ENCODE peak calls at places on chromosomes 5 and 9, in four cellular contexts. X, B, D and Y are unnamed samples.

GRCh38 chr5:85927632-85928031 is 690.1 kb upstream of the COX7C start:
- DNase-seq in X (no peak), B (no peak), D (no peak), Y (no peak)

GRCh38 chr5:50807661-50808060 is 141.2 kb downstream of the PARP8 start:
- DNase-seq in X (peak), B (no peak), D (peak), Y (no peak)

GRCh38 chr9:69535911-69536310 is 136.3 kb downstream of the APBA1 start:
- DNase-seq in X (no peak), B (no peak), D (no peak), Y (no peak)

GRCh38 chr9:125990793-125991220 is 243.6 kb downstream of the PBX3 start:
- DNase-seq in X (no peak), B (peak), D (no peak), Y (no peak)

GRCh38 chr9:79215819-79216218 is 355.9 kb upstream of the TLE4 start:
- DNase-seq in X (no peak), B (no peak), D (peak), Y (no peak)

GRCh38 chr5:149765932-149766331 is 35.8 kb downstream of the PPARGC1B start:
- DNase-seq in X (no peak), B (no peak), D (no peak), Y (no peak)

GRCh38 chr9:136268776-136269175 is 23.2 kb upstream of the QSOX2 start:
- DNase-seq in X (no peak), B (no peak), D (no peak), Y (no peak)

GRCh38 chr5:179969110-179969509 is 61.4 kb upstream of the TBC1D9B start:
- DNase-seq in X (no peak), B (no peak), D (no peak), Y (no peak)

GRCh38 chr9:80440724-80441123 is 869.0 kb downstream of the TLE4 start:
- DNase-seq in X (no peak), B (no peak), D (no peak), Y (no peak)

GRCh38 chr9:126773004-126773607 is 31.7 kb upstream of the ZBTB43 start:
- DNase-seq in X (no peak), B (no peak), D (peak), Y (no peak)

GRCh38 chr5:17169507-17169906 is 47.9 kb upstream of the BASP1 start:
- DNase-seq in X (no peak), B (no peak), D (peak), Y (no peak)

GRCh38 chr5:133404724-133405123 is 207.6 kb downstream of the FSTL4 start:
- DNase-seq in X (no peak), B (no peak), D (peak), Y (no peak)
- TF ChIP-seq CTCF in X (peak), B (no peak), D (no peak), Y (no peak)

DNA sequence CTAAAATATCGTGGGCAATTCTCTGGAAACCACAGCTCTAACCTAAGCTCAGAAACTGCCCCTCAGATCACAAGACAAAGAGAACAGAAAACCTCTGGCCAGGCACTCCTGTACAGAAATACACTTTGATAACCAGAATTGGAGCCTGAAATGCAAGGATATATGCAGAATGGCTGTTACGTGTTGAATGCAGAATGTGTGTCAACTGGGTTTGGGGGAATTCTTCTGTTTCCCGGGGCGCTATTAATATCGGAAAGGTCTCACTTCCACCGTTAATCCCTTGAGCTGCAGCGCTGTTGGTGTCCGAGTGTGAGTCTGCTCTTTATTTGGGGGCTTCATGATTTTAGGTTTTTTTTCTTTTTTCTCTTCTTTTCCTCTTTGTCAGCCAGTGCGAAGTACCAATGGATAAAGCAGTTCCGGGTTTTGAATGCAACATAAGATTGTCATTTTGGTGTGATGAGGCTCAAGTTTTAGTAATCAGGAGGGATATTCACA is 1.2 kb downstream of the PIK3R1 start:
- DNase-seq in X (no peak), B (no peak), D (no peak), Y (no peak)
- TF ChIP-seq CTCF in X (no peak), B (no peak), D (peak), Y (no peak)

GRCh38 chr5:4295663-4296339 is 700.2 kb downstream of the IRX1 start:
- DNase-seq in X (no peak), B (no peak), D (no peak), Y (peak)
- TF ChIP-seq CTCF in X (no peak), B (peak), D (no peak), Y (peak)

DNA sequence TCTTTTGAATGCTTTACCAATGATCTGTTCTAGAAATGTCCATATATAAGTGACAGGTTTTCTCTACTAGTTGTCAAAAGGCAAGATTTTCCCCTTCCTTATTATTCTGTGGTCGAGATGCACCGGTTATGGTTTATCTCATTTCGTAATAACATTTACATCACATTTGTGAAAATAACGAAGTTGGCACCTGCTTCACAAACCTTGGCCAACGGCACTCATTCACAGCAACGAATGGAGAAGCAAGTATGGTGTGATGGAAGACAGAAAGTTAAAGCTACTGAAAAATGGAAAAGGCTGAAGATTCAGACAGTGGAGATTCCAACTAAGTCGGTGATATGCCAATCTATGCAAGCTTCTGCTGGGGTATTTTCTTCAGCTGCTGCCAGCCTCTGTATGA is 235.8 kb downstream of the KCTD16 start:
- DNase-seq in X (no peak), B (no peak), D (no peak), Y (no peak)
- TF ChIP-seq CTCF in X (no peak), B (no peak), D (no peak), Y (no peak)

GRCh38 chr9:134325813-134326753 is at the start of gene RXRA:
- DNase-seq in X (no peak), B (peak), D (peak), Y (peak)
- TF ChIP-seq CTCF in X (no peak), B (no peak), D (no peak), Y (peak)

GRCh38 chr9:134661791-134662142 is 20.2 kb downstream of the COL5A1 start:
- DNase-seq in X (no peak), B (no peak), D (no peak), Y (no peak)

GRCh38 chr9:134662143-134662876 is 20.7 kb downstream of the COL5A1 start:
- DNase-seq in X (no peak), B (peak), D (peak), Y (no peak)

GRCh38 chr9:134664446-134664845 is 22.8 kb downstream of the COL5A1 start:
- DNase-seq in X (no peak), B (no peak), D (no peak), Y (no peak)

GRCh38 chr9:134663084-134663483 is 21.5 kb downstream of the COL5A1 start:
- DNase-seq in X (no peak), B (no peak), D (no peak), Y (no peak)

DNA sequence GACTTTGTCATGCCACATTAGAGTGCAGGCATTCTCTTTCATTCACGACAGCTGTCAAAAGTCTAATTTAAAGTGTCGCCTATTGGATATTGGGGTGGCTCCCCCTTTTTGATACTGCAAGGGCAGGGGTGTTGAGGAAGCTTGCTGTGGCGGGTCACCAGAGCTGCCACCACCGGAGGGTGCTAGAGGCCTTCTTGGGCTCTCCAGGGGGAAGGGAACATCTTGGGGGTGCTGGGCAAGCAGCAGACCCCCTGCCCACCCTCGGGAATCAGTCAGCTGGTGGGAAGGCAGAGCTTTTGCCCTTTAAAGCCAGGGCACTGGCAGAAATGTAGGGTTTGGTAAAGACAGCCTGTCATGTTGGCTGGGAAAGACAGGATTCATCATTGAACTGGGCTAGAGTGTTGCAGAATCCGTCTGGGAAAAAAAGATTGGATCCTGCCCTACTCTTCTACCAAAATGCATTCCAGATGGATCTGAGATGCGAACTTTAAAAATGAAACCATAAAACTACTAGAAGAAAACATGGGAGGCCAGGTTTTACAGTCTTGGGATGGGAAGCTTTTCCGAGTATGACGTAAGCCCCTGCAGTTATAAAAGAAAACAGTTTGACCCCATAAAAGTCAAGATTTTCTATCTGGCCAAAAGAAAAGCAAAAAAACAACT is 22.3 kb downstream of the COL5A1 start:
- DNase-seq in X (no peak), B (no peak), D (no peak), Y (no peak)
- TF ChIP-seq CTCF in X (no peak), B (no peak), D (peak), Y (no peak)

DNA sequence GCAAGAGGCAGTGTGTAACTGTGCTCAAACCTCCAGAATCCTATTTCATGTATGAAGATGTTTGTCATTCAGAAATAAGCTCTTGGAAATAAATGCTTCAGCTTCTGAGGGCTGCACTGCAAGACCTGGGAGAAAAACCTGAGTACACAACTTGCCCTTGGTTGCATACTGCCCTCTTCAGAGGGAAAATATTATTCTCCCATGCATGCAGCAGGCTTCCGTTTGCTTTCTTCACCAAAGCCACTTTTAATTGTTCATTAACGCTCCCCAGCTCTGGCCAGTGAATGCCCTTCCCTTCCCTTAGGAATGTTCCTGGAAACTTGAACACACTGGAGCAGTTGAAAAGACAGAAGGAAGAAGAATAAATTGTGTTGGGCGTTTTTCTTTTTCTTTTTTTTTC is 2.5 kb upstream of the WHRN start:
- DNase-seq in X (no peak), B (no peak), D (peak), Y (no peak)
- TF ChIP-seq CTCF in X (peak), B (peak), D (peak), Y (no peak)